ENCODE peak calls at places on chromosomes 6 and 20, in eight cellular contexts. Q is upper lobe of left lung, K is H1, Z is SK-N-SH, U is stomach, X is ovary, Y is esophagus muscularis mucosa, O is tibial nerve. F is an unnamed sample. For H3K27me3, the result is how much of the 10 kb centered on the place peaks cover.

GRCh38 chr20:48619126-48620101 is 208.4 kb downstream of the PREX1 start:
- DNase-seq in Q (no peak), K (no peak), Z (peak), U (no peak), X (no peak), Y (no peak), O (no peak), F (peak)

GRCh38 chr6:44306710-44307109 is 6.4 kb downstream of the AARS2 start:
- DNase-seq in Q (no peak), K (no peak), Z (no peak), U (no peak), X (no peak), Y (no peak), O (no peak), F (no peak)

GRCh38 chr6:52697903-52698302 is 27.0 kb downstream of the TMEM14A start:
- DNase-seq in Q (no peak), K (no peak), Z (peak), U (no peak), X (no peak), Y (no peak), O (no peak), F (no peak)

GRCh38 chr6:3026811-3027626 is 27.3 kb downstream of the NQO2 start:
- DNase-seq in Q (peak), K (no peak), Z (no peak), U (no peak), X (no peak), Y (no peak), O (no peak), F (no peak)

GRCh38 chr6:17580518-17581048 is 19.5 kb upstream of the FAM8A1 start:
- DNase-seq in Q (peak), K (no peak), Z (peak), U (peak), X (peak), Y (no peak), O (no peak), F (peak)

GRCh38 chr6:5115168-5115567 is 30.0 kb downstream of the PPP1R3G start:
- DNase-seq in Q (peak), K (no peak), Z (no peak), U (no peak), X (no peak), Y (no peak), O (no peak), F (no peak)

GRCh38 chr20:45359406-45360148 is 3.4 kb upstream of the SYS1 start:
- DNase-seq in Q (peak), K (no peak), Z (no peak), U (peak), X (peak), Y (no peak), O (no peak), F (peak)

GRCh38 chr20:25389381-25389857 is 1.2 kb downstream of the ABHD12 start:
- DNase-seq in Q (no peak), K (no peak), Z (peak), U (no peak), X (no peak), Y (no peak), O (no peak), F (no peak)

GRCh38 chr20:41005361-41005729 is 23.3 kb upstream of the TOP1 start:
- DNase-seq in Q (peak), K (no peak), Z (no peak), U (peak), X (peak), Y (peak), O (peak), F (peak)

GRCh38 chr6:53493635-53494025 is 51.3 kb downstream of the GCLC start:
- DNase-seq in Q (no peak), K (no peak), Z (no peak), U (no peak), X (no peak), Y (no peak), O (no peak), F (no peak)

GRCh38 chr6:157194110-157194509 is 129.2 kb downstream of the TMEM242 start:
- DNase-seq in Q (no peak), K (no peak), Z (no peak), U (no peak), X (no peak), Y (no peak), O (no peak), F (no peak)

GRCh38 chr6:145761584-145761983 is 26.3 kb upstream of the EPM2A start:
- DNase-seq in Q (no peak), K (no peak), Z (no peak), U (no peak), X (no peak), Y (no peak), O (no peak), F (no peak)

GRCh38 chr20:59207742-59208357 is 44.2 kb downstream of the ZNF831 start:
- DNase-seq in Q (peak), K (peak), Z (peak), U (peak), X (no peak), Y (no peak), O (no peak), F (no peak)

GRCh38 chr6:107704377-107705013 is 119.6 kb downstream of the SCML4 start:
- DNase-seq in Q (no peak), K (no peak), Z (peak), U (no peak), X (no peak), Y (no peak), O (no peak), F (no peak)

GRCh38 chr20:49790077-49790798 is 22.4 kb upstream of the SLC9A8 start:
- DNase-seq in Q (no peak), K (no peak), Z (no peak), U (no peak), X (peak), Y (no peak), O (no peak), F (no peak)

GRCh38 chr6:38495922-38496635 is 143.7 kb downstream of the BTBD9 start:
- DNase-seq in Q (no peak), K (no peak), Z (no peak), U (no peak), X (no peak), Y (no peak), O (no peak), F (no peak)

GRCh38 chr6:5466459-5466858 is 205.1 kb downstream of the FARS2 start:
- DNase-seq in Q (no peak), K (no peak), Z (no peak), U (no peak), X (no peak), Y (no peak), O (no peak), F (no peak)

GRCh38 chr20:51660741-51661608 is 107.2 kb downstream of the ATP9A start:
- DNase-seq in Q (no peak), K (no peak), Z (peak), U (no peak), X (no peak), Y (no peak), O (no peak), F (no peak)

GRCh38 chr6:43753570-43754183 is 16.3 kb upstream of the VEGFA start:
- DNase-seq in Q (peak), K (no peak), Z (no peak), U (no peak), X (no peak), Y (no peak), O (no peak), F (no peak)

GRCh38 chr20:21613512-21613911 is 92.0 kb upstream of the PAX1 start:
- DNase-seq in Q (no peak), K (no peak), Z (no peak), U (peak), X (no peak), Y (peak), O (no peak), F (no peak)

GRCh38 chr6:136520520-136520919 is 29.7 kb downstream of the MAP7 start:
- DNase-seq in Q (no peak), K (no peak), Z (no peak), U (no peak), X (no peak), Y (peak), O (no peak), F (no peak)

GRCh38 chr6:16403831-16404230 is 165.4 kb downstream of the GMPR start:
- DNase-seq in Q (no peak), K (no peak), Z (no peak), U (no peak), X (no peak), Y (no peak), O (no peak), F (no peak)

GRCh38 chr6:109117346-109118035 is 22.2 kb downstream of the CEP57L1 start:
- DNase-seq in Q (no peak), K (no peak), Z (no peak), U (no peak), X (no peak), Y (no peak), O (no peak), F (no peak)

GRCh38 chr20:36544134-36545018 is 3.1 kb downstream of the MYL9 start:
- DNase-seq in Q (peak), K (no peak), Z (no peak), U (no peak), X (peak), Y (no peak), O (no peak), F (peak)

GRCh38 chr6:68638225-68638900 is 3.3 kb downstream of the ADGRB3 start:
- DNase-seq in Q (no peak), K (no peak), Z (peak), U (peak), X (peak), Y (no peak), O (no peak), F (peak)

GRCh38 chr6:157881375-157881774 is 58.3 kb downstream of the SNX9 start:
- DNase-seq in Q (peak), K (no peak), Z (no peak), U (no peak), X (no peak), Y (no peak), O (no peak), F (no peak)

GRCh38 chr6:46816626-46817025 is 23.4 kb downstream of the MEP1A start:
- DNase-seq in Q (no peak), K (no peak), Z (no peak), U (no peak), X (no peak), Y (no peak), O (no peak), F (no peak)

GRCh38 chr20:51862796-51863195 is 60.5 kb upstream of the SALL4 start:
- DNase-seq in Q (no peak), K (no peak), Z (no peak), U (no peak), X (no peak), Y (no peak), O (no peak), F (no peak)

GRCh38 chr6:136945626-136946235 is 23.6 kb downstream of the SLC35D3 start:
- DNase-seq in Q (no peak), K (no peak), Z (no peak), U (no peak), X (no peak), Y (no peak), O (no peak), F (no peak)

GRCh38 chr20:20083796-20084195 is 31.5 kb downstream of the CFAP61 start:
- DNase-seq in Q (no peak), K (no peak), Z (peak), U (no peak), X (no peak), Y (no peak), O (no peak), F (no peak)

GRCh38 chr6:24313477-24314141 is 44.2 kb downstream of the DCDC2 start:
- DNase-seq in Q (no peak), K (no peak), Z (no peak), U (peak), X (no peak), Y (no peak), O (no peak), F (no peak)

GRCh38 chr6:22613695-22614094 is 44.3 kb downstream of the HDGFL1 start:
- DNase-seq in Q (no peak), K (no peak), Z (no peak), U (no peak), X (no peak), Y (no peak), O (no peak), F (no peak)

GRCh38 chr6:141464490-141464889 is 668.2 kb upstream of the GJE1 start:
- DNase-seq in Q (no peak), K (no peak), Z (no peak), U (no peak), X (no peak), Y (no peak), O (no peak), F (no peak)

GRCh38 chr6:150492941-150493340 is 106.7 kb upstream of the PLEKHG1 start:
- DNase-seq in Q (no peak), K (no peak), Z (no peak), U (no peak), X (no peak), Y (peak), O (no peak), F (no peak)

GRCh38 chr6:129494099-129494498 is 215.9 kb downstream of the ARHGAP18 start:
- DNase-seq in Q (no peak), K (no peak), Z (no peak), U (no peak), X (no peak), Y (no peak), O (no peak), F (no peak)
- TF ChIP-seq EP300 in Q (no peak), K (no peak), Z (no peak), U (no peak), X (no peak), Y (no peak), O (no peak), F (no peak)

GRCh38 chr20:2538931-2539330 is 2.6 kb downstream of the TMC2 start:
- DNase-seq in Q (no peak), K (no peak), Z (no peak), U (no peak), X (no peak), Y (no peak), O (no peak), F (no peak)
- H3K27me3 ChIP-seq in Q (under half), K (under half), Z (under half), U (half or more), X (under half), Y (half or more), O (under half), F (under half)

DNA sequence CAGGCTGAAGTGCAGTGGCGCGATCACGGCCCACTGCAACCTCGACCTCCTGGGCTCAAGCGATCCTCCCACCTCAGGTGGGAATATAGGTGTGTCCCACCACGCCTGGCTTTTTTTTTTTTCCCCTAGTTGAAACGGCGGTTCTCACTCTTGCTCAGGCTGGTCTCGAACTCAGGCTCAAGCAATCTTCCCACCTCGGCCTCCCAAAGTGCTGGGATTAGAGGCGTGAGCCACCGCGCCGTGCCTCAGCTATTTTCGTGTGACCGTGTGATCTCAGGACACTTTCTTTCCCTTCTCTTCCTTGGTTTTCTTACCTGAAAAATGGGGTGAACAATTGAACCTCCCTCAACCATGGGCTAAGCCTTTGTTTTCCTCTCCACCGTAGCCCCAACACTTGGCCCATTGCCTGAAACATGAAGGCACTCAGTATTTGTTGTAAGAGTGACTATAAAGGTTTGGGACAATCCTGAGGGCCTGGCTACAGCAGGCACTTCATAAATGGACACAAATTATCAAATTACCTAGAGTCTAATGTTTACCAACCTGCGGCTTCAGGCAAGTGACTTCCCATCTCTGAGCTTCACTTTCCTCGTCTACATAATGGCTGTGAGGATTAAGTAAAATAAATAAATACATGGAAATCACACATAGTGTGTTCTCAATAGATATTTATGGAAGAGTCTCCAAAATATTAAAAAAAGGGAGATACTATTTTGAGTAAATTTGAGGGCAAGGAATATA is 31.4 kb upstream of the ID1 start:
- DNase-seq in Q (peak), K (no peak), Z (no peak), U (no peak), X (no peak), Y (no peak), O (no peak), F (peak)
- TF ChIP-seq EP300 in Q (no peak), K (no peak), Z (no peak), U (no peak), X (no peak), Y (no peak), O (no peak), F (no peak)

GRCh38 chr6:41049955-41050354 is 3.0 kb upstream of the APOBEC2 start:
- DNase-seq in Q (no peak), K (no peak), Z (no peak), U (no peak), X (no peak), Y (no peak), O (no peak), F (no peak)
- H3K27me3 ChIP-seq in Q (under half), K (under half), Z (under half), U (under half), X (under half), Y (under half), O (under half), F (under half)

GRCh38 chr20:363319-364078 is 16.6 kb downstream of the NRSN2 start:
- DNase-seq in Q (no peak), K (no peak), Z (no peak), U (no peak), X (no peak), Y (no peak), O (no peak), F (no peak)
- TF ChIP-seq EP300 in Q (no peak), K (no peak), Z (no peak), U (no peak), X (no peak), Y (no peak), O (no peak), F (no peak)

GRCh38 chr6:1604991-1605821 is 4.5 kb upstream of the FOXC1 start:
- DNase-seq in Q (no peak), K (no peak), Z (no peak), U (no peak), X (no peak), Y (no peak), O (no peak), F (no peak)
- H3K27me3 ChIP-seq in Q (half or more), K (half or more), Z (under half), U (half or more), X (under half), Y (half or more), O (half or more), F (half or more)

GRCh38 chr6:154928325-154928922 is 66.7 kb upstream of the TIAM2 start:
- DNase-seq in Q (peak), K (no peak), Z (peak), U (peak), X (peak), Y (no peak), O (no peak), F (no peak)
- TF ChIP-seq EP300 in Q (no peak), K (no peak), Z (no peak), U (no peak), X (no peak), Y (no peak), O (no peak), F (no peak)

DNA sequence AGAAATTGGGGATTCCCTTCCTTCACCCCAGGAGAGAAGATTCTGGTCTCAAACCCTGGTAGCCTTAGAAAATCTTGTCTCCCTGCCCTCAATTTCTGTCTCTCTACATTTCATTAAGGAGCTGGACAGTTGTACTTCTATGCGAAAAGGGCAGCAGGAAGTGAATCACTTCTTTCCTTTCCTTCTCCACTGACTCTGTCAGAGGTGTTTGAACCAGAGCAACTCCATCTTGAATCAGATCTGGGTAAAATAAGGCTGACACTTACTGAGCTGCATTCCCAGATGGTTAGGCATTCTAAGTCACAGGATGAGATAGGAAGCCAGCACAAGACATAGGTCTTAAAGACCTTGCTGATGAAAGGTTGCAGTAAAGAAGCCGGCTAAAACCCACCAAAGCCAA is 95.9 kb upstream of the PLCB4 start:
- DNase-seq in Q (no peak), K (no peak), Z (no peak), U (no peak), X (no peak), Y (peak), O (no peak), F (no peak)
- H3K27me3 ChIP-seq in Q (under half), K (under half), Z (under half), U (under half), X (under half), Y (under half), O (under half), F (under half)

GRCh38 chr20:46439837-46440236 is 33.4 kb upstream of the ELMO2 start:
- DNase-seq in Q (no peak), K (no peak), Z (no peak), U (no peak), X (no peak), Y (no peak), O (no peak), F (no peak)

GRCh38 chr20:46434597-46434996 is 28.2 kb upstream of the ELMO2 start:
- DNase-seq in Q (no peak), K (no peak), Z (peak), U (no peak), X (no peak), Y (peak), O (no peak), F (no peak)

GRCh38 chr20:46435146-46435545 is 28.7 kb upstream of the ELMO2 start:
- DNase-seq in Q (no peak), K (no peak), Z (no peak), U (no peak), X (no peak), Y (no peak), O (no peak), F (no peak)

GRCh38 chr20:46433051-46433450 is 26.6 kb upstream of the ELMO2 start:
- DNase-seq in Q (no peak), K (no peak), Z (no peak), U (no peak), X (no peak), Y (peak), O (no peak), F (no peak)

GRCh38 chr20:46438156-46438750 is 31.8 kb upstream of the ELMO2 start:
- DNase-seq in Q (no peak), K (peak), Z (peak), U (no peak), X (no peak), Y (no peak), O (no peak), F (no peak)
- TF ChIP-seq EP300 in Q (no peak), K (no peak), Z (no peak), U (no peak), X (no peak), Y (no peak), O (no peak), F (no peak)

DNA sequence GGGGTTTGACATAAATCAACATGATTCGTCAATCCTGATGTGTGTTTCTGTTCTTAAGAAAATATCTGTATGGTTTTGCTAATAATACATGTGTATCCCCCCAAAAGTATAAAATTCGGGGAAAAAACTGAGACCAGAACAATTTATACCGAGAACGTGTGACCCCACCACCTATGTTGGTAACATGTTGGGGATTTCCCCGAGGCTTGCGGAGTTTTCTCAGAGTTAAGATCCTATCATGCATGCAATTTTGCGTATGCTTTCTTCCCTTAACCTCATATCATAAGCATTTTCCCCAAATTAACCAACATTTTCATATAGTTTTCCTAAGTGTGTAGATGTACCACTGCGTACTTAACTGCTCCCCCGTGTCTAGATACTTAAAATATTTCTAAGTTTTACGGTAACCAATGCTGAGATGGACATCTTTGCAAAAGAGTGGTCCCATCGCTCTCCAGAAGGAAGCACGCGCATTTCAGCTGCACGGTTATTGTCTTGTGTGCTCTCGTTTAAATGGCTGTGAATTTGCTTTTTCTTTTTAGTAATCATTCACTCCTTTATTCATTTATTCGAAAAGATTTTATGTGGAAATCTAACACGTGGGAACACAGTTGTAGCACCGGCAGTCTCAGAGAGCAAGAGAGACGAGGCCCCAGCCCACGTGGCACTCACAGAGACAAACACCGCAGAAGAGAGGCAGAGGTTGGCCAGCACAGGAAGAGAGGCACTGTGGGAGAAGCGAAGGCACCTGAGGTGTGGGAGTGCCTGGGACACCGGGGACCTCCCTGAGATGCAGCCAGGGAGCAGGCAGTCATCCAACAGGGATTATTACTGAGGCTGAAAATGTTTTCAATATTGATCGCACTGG is 13.2 kb upstream of the IRF4 start:
- DNase-seq in Q (no peak), K (no peak), Z (no peak), U (no peak), X (no peak), Y (no peak), O (no peak), F (no peak)
- H3K27me3 ChIP-seq in Q (under half), K (under half), Z (half or more), U (half or more), X (under half), Y (half or more), O (under half), F (under half)

F was measured in sigmoid colon.